ENCODE peak calls at places on chromosomes 13 and 19, in nine cellular contexts. One of them, this sample, is unnamed.

GRCh38 chr19:50957587-50957986 is 4.7 kb upstream of the KLK5 start:
- DNase-seq in HFFc6: no peak
- DNase-seq in T-helper 2 cell: no peak
- DNase-seq in stimulated activated effector memory CD8-positive, alpha-beta T cell treated with anti-CD3 and anti-CD28 coated beads, Interleukin-12 subunit alpha, Interleukin-12 subunit beta, amount 100 ng/mL, for 72 hours: no peak
- DNase-seq in HS-27A: no peak
- DNase-seq in mammary epithelial cell: no peak
- DNase-seq in omental fat pad: no peak
- DNase-seq in NCI-H2107: no peak
- DNase-seq in hepatic stellate cell: no peak
- DNase-seq in this sample: no peak

GRCh38 chr19:35587326-35587725 is 1.4 kb downstream of the PMIS2 start:
- DNase-seq in stimulated activated effector memory CD8-positive, alpha-beta T cell treated with anti-CD3 and anti-CD28 coated beads, Interleukin-12 subunit alpha, Interleukin-12 subunit beta, amount 100 ng/mL, for 72 hours: no peak
- DNase-seq in HFFc6: no peak
- DNase-seq in HS-27A: no peak
- DNase-seq in hepatic stellate cell: no peak
- DNase-seq in omental fat pad: no peak
- DNase-seq in NCI-H2107: no peak
- DNase-seq in mammary epithelial cell: no peak
- DNase-seq in T-helper 2 cell: no peak
- DNase-seq in this sample: no peak

GRCh38 chr19:10120538-10121198 is 969 bp upstream of the EIF3G start:
- DNase-seq in omental fat pad: no peak
- DNase-seq in NCI-H2107: no peak
- DNase-seq in mammary epithelial cell: peak
- DNase-seq in stimulated activated effector memory CD8-positive, alpha-beta T cell treated with anti-CD3 and anti-CD28 coated beads, Interleukin-12 subunit alpha, Interleukin-12 subunit beta, amount 100 ng/mL, for 72 hours: no peak
- DNase-seq in T-helper 2 cell: no peak
- DNase-seq in HFFc6: peak
- DNase-seq in HS-27A: no peak
- DNase-seq in hepatic stellate cell: peak
- DNase-seq in this sample: no peak

GRCh38 chr19:42091300-42092266 is 15.6 kb downstream of the ZNF574 start:
- DNase-seq in omental fat pad: no peak
- DNase-seq in NCI-H2107: no peak
- DNase-seq in T-helper 2 cell: no peak
- DNase-seq in stimulated activated effector memory CD8-positive, alpha-beta T cell treated with anti-CD3 and anti-CD28 coated beads, Interleukin-12 subunit alpha, Interleukin-12 subunit beta, amount 100 ng/mL, for 72 hours: no peak
- DNase-seq in mammary epithelial cell: peak
- DNase-seq in HS-27A: no peak
- DNase-seq in hepatic stellate cell: peak
- DNase-seq in HFFc6: peak
- DNase-seq in this sample: no peak

GRCh38 chr19:33132425-33132824 is 511 bp downstream of the WDR88 start:
- DNase-seq in T-helper 2 cell: no peak
- DNase-seq in HFFc6: no peak
- DNase-seq in hepatic stellate cell: no peak
- DNase-seq in mammary epithelial cell: no peak
- DNase-seq in omental fat pad: no peak
- DNase-seq in HS-27A: no peak
- DNase-seq in NCI-H2107: no peak
- DNase-seq in stimulated activated effector memory CD8-positive, alpha-beta T cell treated with anti-CD3 and anti-CD28 coated beads, Interleukin-12 subunit alpha, Interleukin-12 subunit beta, amount 100 ng/mL, for 72 hours: no peak
- DNase-seq in this sample: no peak

GRCh38 chr13:63909726-63910125 is 2494.1 kb upstream of the PCDH20 start:
- DNase-seq in HS-27A: no peak
- DNase-seq in stimulated activated effector memory CD8-positive, alpha-beta T cell treated with anti-CD3 and anti-CD28 coated beads, Interleukin-12 subunit alpha, Interleukin-12 subunit beta, amount 100 ng/mL, for 72 hours: no peak
- DNase-seq in NCI-H2107: no peak
- DNase-seq in omental fat pad: no peak
- DNase-seq in HFFc6: no peak
- DNase-seq in T-helper 2 cell: no peak
- DNase-seq in mammary epithelial cell: no peak
- DNase-seq in hepatic stellate cell: no peak
- DNase-seq in this sample: no peak

GRCh38 chr19:40549007-40549708 is 27.5 kb upstream of the SHKBP1 start:
- DNase-seq in hepatic stellate cell: no peak
- DNase-seq in HFFc6: peak
- DNase-seq in T-helper 2 cell: peak
- DNase-seq in NCI-H2107: no peak
- DNase-seq in stimulated activated effector memory CD8-positive, alpha-beta T cell treated with anti-CD3 and anti-CD28 coated beads, Interleukin-12 subunit alpha, Interleukin-12 subunit beta, amount 100 ng/mL, for 72 hours: peak
- DNase-seq in mammary epithelial cell: peak
- DNase-seq in omental fat pad: peak
- DNase-seq in HS-27A: no peak
- DNase-seq in this sample: peak

GRCh38 chr13:67223742-67224141 is 6.4 kb downstream of the PCDH9 start:
- DNase-seq in mammary epithelial cell: no peak
- DNase-seq in T-helper 2 cell: no peak
- DNase-seq in stimulated activated effector memory CD8-positive, alpha-beta T cell treated with anti-CD3 and anti-CD28 coated beads, Interleukin-12 subunit alpha, Interleukin-12 subunit beta, amount 100 ng/mL, for 72 hours: no peak
- DNase-seq in HFFc6: no peak
- DNase-seq in hepatic stellate cell: no peak
- DNase-seq in omental fat pad: no peak
- DNase-seq in NCI-H2107: no peak
- DNase-seq in HS-27A: no peak
- DNase-seq in this sample: no peak

GRCh38 chr13:46561691-46562090 is 8.7 kb downstream of the LRCH1 start:
- DNase-seq in T-helper 2 cell: no peak
- DNase-seq in omental fat pad: no peak
- DNase-seq in HS-27A: no peak
- DNase-seq in stimulated activated effector memory CD8-positive, alpha-beta T cell treated with anti-CD3 and anti-CD28 coated beads, Interleukin-12 subunit alpha, Interleukin-12 subunit beta, amount 100 ng/mL, for 72 hours: no peak
- DNase-seq in hepatic stellate cell: no peak
- DNase-seq in HFFc6: no peak
- DNase-seq in NCI-H2107: no peak
- DNase-seq in mammary epithelial cell: no peak
- DNase-seq in this sample: no peak

GRCh38 chr13:91346848-91347211 is 657 bp upstream of the MIR17HG start:
- DNase-seq in hepatic stellate cell: no peak
- DNase-seq in HS-27A: no peak
- DNase-seq in NCI-H2107: no peak
- DNase-seq in T-helper 2 cell: peak
- DNase-seq in stimulated activated effector memory CD8-positive, alpha-beta T cell treated with anti-CD3 and anti-CD28 coated beads, Interleukin-12 subunit alpha, Interleukin-12 subunit beta, amount 100 ng/mL, for 72 hours: peak
- DNase-seq in mammary epithelial cell: peak
- DNase-seq in HFFc6: no peak
- DNase-seq in omental fat pad: no peak
- DNase-seq in this sample: peak

GRCh38 chr13:112768795-112769411 is 79.1 kb downstream of the ATP11A start:
- DNase-seq in NCI-H2107: no peak
- DNase-seq in stimulated activated effector memory CD8-positive, alpha-beta T cell treated with anti-CD3 and anti-CD28 coated beads, Interleukin-12 subunit alpha, Interleukin-12 subunit beta, amount 100 ng/mL, for 72 hours: peak
- DNase-seq in HFFc6: no peak
- DNase-seq in T-helper 2 cell: no peak
- DNase-seq in omental fat pad: no peak
- DNase-seq in mammary epithelial cell: no peak
- DNase-seq in HS-27A: no peak
- DNase-seq in hepatic stellate cell: no peak
- DNase-seq in this sample: no peak

GRCh38 chr13:30191491-30192100 is 115.8 kb downstream of the KATNAL1 start:
- DNase-seq in HFFc6: peak
- DNase-seq in stimulated activated effector memory CD8-positive, alpha-beta T cell treated with anti-CD3 and anti-CD28 coated beads, Interleukin-12 subunit alpha, Interleukin-12 subunit beta, amount 100 ng/mL, for 72 hours: no peak
- DNase-seq in NCI-H2107: no peak
- DNase-seq in HS-27A: no peak
- DNase-seq in hepatic stellate cell: peak
- DNase-seq in T-helper 2 cell: no peak
- DNase-seq in omental fat pad: no peak
- DNase-seq in mammary epithelial cell: peak
- DNase-seq in this sample: no peak

GRCh38 chr13:51006067-51006800 is 96.6 kb downstream of the RNASEH2B start:
- DNase-seq in hepatic stellate cell: no peak
- DNase-seq in mammary epithelial cell: no peak
- DNase-seq in HS-27A: no peak
- DNase-seq in stimulated activated effector memory CD8-positive, alpha-beta T cell treated with anti-CD3 and anti-CD28 coated beads, Interleukin-12 subunit alpha, Interleukin-12 subunit beta, amount 100 ng/mL, for 72 hours: no peak
- DNase-seq in NCI-H2107: no peak
- DNase-seq in T-helper 2 cell: no peak
- DNase-seq in omental fat pad: no peak
- DNase-seq in HFFc6: no peak
- DNase-seq in this sample: no peak

GRCh38 chr19:13102666-13103584 is at the start of gene LYL1:
- DNase-seq in HFFc6: peak
- DNase-seq in HS-27A: no peak
- DNase-seq in T-helper 2 cell: peak
- DNase-seq in hepatic stellate cell: peak
- DNase-seq in mammary epithelial cell: no peak
- DNase-seq in stimulated activated effector memory CD8-positive, alpha-beta T cell treated with anti-CD3 and anti-CD28 coated beads, Interleukin-12 subunit alpha, Interleukin-12 subunit beta, amount 100 ng/mL, for 72 hours: no peak
- DNase-seq in omental fat pad: no peak
- DNase-seq in NCI-H2107: no peak
- DNase-seq in this sample: peak

GRCh38 chr13:79423801-79424642 is 18.0 kb upstream of the RBM26 start:
- DNase-seq in HFFc6: peak
- DNase-seq in T-helper 2 cell: peak
- DNase-seq in HS-27A: no peak
- DNase-seq in omental fat pad: no peak
- DNase-seq in mammary epithelial cell: no peak
- DNase-seq in NCI-H2107: no peak
- DNase-seq in hepatic stellate cell: peak
- DNase-seq in stimulated activated effector memory CD8-positive, alpha-beta T cell treated with anti-CD3 and anti-CD28 coated beads, Interleukin-12 subunit alpha, Interleukin-12 subunit beta, amount 100 ng/mL, for 72 hours: no peak
- DNase-seq in this sample: no peak

GRCh38 chr19:7013678-7014077 is 7.6 kb downstream of the MBD3L2B start:
- DNase-seq in omental fat pad: no peak
- DNase-seq in NCI-H2107: no peak
- DNase-seq in hepatic stellate cell: no peak
- DNase-seq in mammary epithelial cell: peak
- DNase-seq in stimulated activated effector memory CD8-positive, alpha-beta T cell treated with anti-CD3 and anti-CD28 coated beads, Interleukin-12 subunit alpha, Interleukin-12 subunit beta, amount 100 ng/mL, for 72 hours: peak
- DNase-seq in HS-27A: no peak
- DNase-seq in T-helper 2 cell: peak
- DNase-seq in HFFc6: peak
- DNase-seq in this sample: no peak

GRCh38 chr13:22665531-22665930 is 515.2 kb upstream of the SGCG start:
- DNase-seq in HFFc6: no peak
- DNase-seq in NCI-H2107: no peak
- DNase-seq in hepatic stellate cell: no peak
- DNase-seq in stimulated activated effector memory CD8-positive, alpha-beta T cell treated with anti-CD3 and anti-CD28 coated beads, Interleukin-12 subunit alpha, Interleukin-12 subunit beta, amount 100 ng/mL, for 72 hours: no peak
- DNase-seq in mammary epithelial cell: no peak
- DNase-seq in T-helper 2 cell: no peak
- DNase-seq in omental fat pad: no peak
- DNase-seq in HS-27A: no peak
- DNase-seq in this sample: no peak

GRCh38 chr13:31947105-31947504 is 84.5 kb upstream of the FRY start:
- DNase-seq in mammary epithelial cell: no peak
- DNase-seq in HS-27A: no peak
- DNase-seq in omental fat pad: no peak
- DNase-seq in T-helper 2 cell: no peak
- DNase-seq in hepatic stellate cell: no peak
- DNase-seq in NCI-H2107: no peak
- DNase-seq in HFFc6: no peak
- DNase-seq in stimulated activated effector memory CD8-positive, alpha-beta T cell treated with anti-CD3 and anti-CD28 coated beads, Interleukin-12 subunit alpha, Interleukin-12 subunit beta, amount 100 ng/mL, for 72 hours: no peak
- DNase-seq in this sample: no peak

GRCh38 chr13:26420282-26420960 is 137.1 kb upstream of the WASF3 start:
- DNase-seq in stimulated activated effector memory CD8-positive, alpha-beta T cell treated with anti-CD3 and anti-CD28 coated beads, Interleukin-12 subunit alpha, Interleukin-12 subunit beta, amount 100 ng/mL, for 72 hours: no peak
- DNase-seq in T-helper 2 cell: no peak
- DNase-seq in HFFc6: no peak
- DNase-seq in HS-27A: no peak
- DNase-seq in hepatic stellate cell: no peak
- DNase-seq in omental fat pad: no peak
- DNase-seq in NCI-H2107: no peak
- DNase-seq in mammary epithelial cell: no peak
- DNase-seq in this sample: no peak

GRCh38 chr13:41942462-41943094 is 18.3 kb downstream of the VWA8 start:
- DNase-seq in omental fat pad: no peak
- DNase-seq in mammary epithelial cell: peak
- DNase-seq in HS-27A: no peak
- DNase-seq in HFFc6: peak
- DNase-seq in T-helper 2 cell: no peak
- DNase-seq in hepatic stellate cell: peak
- DNase-seq in NCI-H2107: no peak
- DNase-seq in stimulated activated effector memory CD8-positive, alpha-beta T cell treated with anti-CD3 and anti-CD28 coated beads, Interleukin-12 subunit alpha, Interleukin-12 subunit beta, amount 100 ng/mL, for 72 hours: no peak
- DNase-seq in this sample: no peak

GRCh38 chr13:43246382-43246781 is 223.0 kb downstream of the DNAJC15 start:
- DNase-seq in mammary epithelial cell: no peak
- DNase-seq in NCI-H2107: no peak
- DNase-seq in omental fat pad: no peak
- DNase-seq in HS-27A: no peak
- DNase-seq in HFFc6: no peak
- DNase-seq in stimulated activated effector memory CD8-positive, alpha-beta T cell treated with anti-CD3 and anti-CD28 coated beads, Interleukin-12 subunit alpha, Interleukin-12 subunit beta, amount 100 ng/mL, for 72 hours: no peak
- DNase-seq in T-helper 2 cell: no peak
- DNase-seq in hepatic stellate cell: no peak
- DNase-seq in this sample: no peak

GRCh38 chr19:16608290-16608704 is 19.7 kb downstream of the MED26 start:
- DNase-seq in HFFc6: peak
- DNase-seq in omental fat pad: no peak
- DNase-seq in stimulated activated effector memory CD8-positive, alpha-beta T cell treated with anti-CD3 and anti-CD28 coated beads, Interleukin-12 subunit alpha, Interleukin-12 subunit beta, amount 100 ng/mL, for 72 hours: no peak
- DNase-seq in T-helper 2 cell: peak
- DNase-seq in mammary epithelial cell: peak
- DNase-seq in NCI-H2107: no peak
- DNase-seq in HS-27A: no peak
- DNase-seq in hepatic stellate cell: peak
- DNase-seq in this sample: no peak

GRCh38 chr13:103762523-103762922 is 696.3 kb upstream of the SLC10A2 start:
- DNase-seq in HS-27A: no peak
- DNase-seq in T-helper 2 cell: no peak
- DNase-seq in mammary epithelial cell: no peak
- DNase-seq in omental fat pad: no peak
- DNase-seq in NCI-H2107: no peak
- DNase-seq in hepatic stellate cell: no peak
- DNase-seq in stimulated activated effector memory CD8-positive, alpha-beta T cell treated with anti-CD3 and anti-CD28 coated beads, Interleukin-12 subunit alpha, Interleukin-12 subunit beta, amount 100 ng/mL, for 72 hours: no peak
- DNase-seq in HFFc6: no peak
- DNase-seq in this sample: no peak

GRCh38 chr19:57566396-57567256 is 7.0 kb upstream of the ZNF550 start:
- DNase-seq in omental fat pad: no peak
- DNase-seq in HS-27A: no peak
- DNase-seq in HFFc6: no peak
- DNase-seq in mammary epithelial cell: peak
- DNase-seq in hepatic stellate cell: no peak
- DNase-seq in stimulated activated effector memory CD8-positive, alpha-beta T cell treated with anti-CD3 and anti-CD28 coated beads, Interleukin-12 subunit alpha, Interleukin-12 subunit beta, amount 100 ng/mL, for 72 hours: no peak
- DNase-seq in T-helper 2 cell: peak
- DNase-seq in NCI-H2107: peak
- DNase-seq in this sample: no peak

GRCh38 chr19:32581704-32582164 is 744 bp downstream of the PDCD5 start:
- DNase-seq in NCI-H2107: no peak
- DNase-seq in omental fat pad: no peak
- DNase-seq in HFFc6: no peak
- DNase-seq in HS-27A: peak
- DNase-seq in T-helper 2 cell: no peak
- DNase-seq in mammary epithelial cell: peak
- DNase-seq in stimulated activated effector memory CD8-positive, alpha-beta T cell treated with anti-CD3 and anti-CD28 coated beads, Interleukin-12 subunit alpha, Interleukin-12 subunit beta, amount 100 ng/mL, for 72 hours: no peak
- DNase-seq in hepatic stellate cell: peak
- DNase-seq in this sample: no peak

GRCh38 chr19:30712428-30713151 is 340.4 kb downstream of the ZNF536 start:
- DNase-seq in mammary epithelial cell: no peak
- DNase-seq in stimulated activated effector memory CD8-positive, alpha-beta T cell treated with anti-CD3 and anti-CD28 coated beads, Interleukin-12 subunit alpha, Interleukin-12 subunit beta, amount 100 ng/mL, for 72 hours: no peak
- DNase-seq in HS-27A: no peak
- DNase-seq in hepatic stellate cell: no peak
- DNase-seq in HFFc6: no peak
- DNase-seq in NCI-H2107: no peak
- DNase-seq in T-helper 2 cell: no peak
- DNase-seq in omental fat pad: no peak
- DNase-seq in this sample: no peak

GRCh38 chr19:32908641-32909190 is 39.1 kb upstream of the SLC7A9 start:
- DNase-seq in HFFc6: no peak
- DNase-seq in mammary epithelial cell: peak
- DNase-seq in HS-27A: no peak
- DNase-seq in omental fat pad: no peak
- DNase-seq in T-helper 2 cell: no peak
- DNase-seq in stimulated activated effector memory CD8-positive, alpha-beta T cell treated with anti-CD3 and anti-CD28 coated beads, Interleukin-12 subunit alpha, Interleukin-12 subunit beta, amount 100 ng/mL, for 72 hours: no peak
- DNase-seq in hepatic stellate cell: no peak
- DNase-seq in NCI-H2107: no peak
- DNase-seq in this sample: no peak

GRCh38 chr19:40614595-40615411 is 13.6 kb downstream of the LTBP4 start:
- DNase-seq in mammary epithelial cell: peak
- DNase-seq in stimulated activated effector memory CD8-positive, alpha-beta T cell treated with anti-CD3 and anti-CD28 coated beads, Interleukin-12 subunit alpha, Interleukin-12 subunit beta, amount 100 ng/mL, for 72 hours: peak
- DNase-seq in omental fat pad: peak
- DNase-seq in HFFc6: peak
- DNase-seq in T-helper 2 cell: peak
- DNase-seq in hepatic stellate cell: peak
- DNase-seq in NCI-H2107: no peak
- DNase-seq in HS-27A: peak
- DNase-seq in this sample: no peak

GRCh38 chr13:106415971-106416370 is 119.5 kb downstream of the EFNB2 start:
- DNase-seq in NCI-H2107: no peak
- DNase-seq in HFFc6: no peak
- DNase-seq in mammary epithelial cell: no peak
- DNase-seq in hepatic stellate cell: no peak
- DNase-seq in T-helper 2 cell: no peak
- DNase-seq in omental fat pad: no peak
- DNase-seq in HS-27A: no peak
- DNase-seq in stimulated activated effector memory CD8-positive, alpha-beta T cell treated with anti-CD3 and anti-CD28 coated beads, Interleukin-12 subunit alpha, Interleukin-12 subunit beta, amount 100 ng/mL, for 72 hours: no peak
- DNase-seq in this sample: no peak

GRCh38 chr13:72808917-72809500 is 27.1 kb downstream of the PIBF1 start:
- DNase-seq in stimulated activated effector memory CD8-positive, alpha-beta T cell treated with anti-CD3 and anti-CD28 coated beads, Interleukin-12 subunit alpha, Interleukin-12 subunit beta, amount 100 ng/mL, for 72 hours: no peak
- DNase-seq in HS-27A: no peak
- DNase-seq in T-helper 2 cell: peak
- DNase-seq in HFFc6: no peak
- DNase-seq in NCI-H2107: no peak
- DNase-seq in hepatic stellate cell: peak
- DNase-seq in omental fat pad: no peak
- DNase-seq in mammary epithelial cell: peak
- DNase-seq in this sample: no peak

GRCh38 chr19:35087393-35087792 is 28.2 kb upstream of the FXYD3 start:
- DNase-seq in stimulated activated effector memory CD8-positive, alpha-beta T cell treated with anti-CD3 and anti-CD28 coated beads, Interleukin-12 subunit alpha, Interleukin-12 subunit beta, amount 100 ng/mL, for 72 hours: no peak
- DNase-seq in HFFc6: no peak
- DNase-seq in HS-27A: no peak
- DNase-seq in T-helper 2 cell: no peak
- DNase-seq in mammary epithelial cell: no peak
- DNase-seq in hepatic stellate cell: no peak
- DNase-seq in NCI-H2107: no peak
- DNase-seq in omental fat pad: no peak
- DNase-seq in this sample: no peak

This sample was measured in memory B cell.